ENCODE peak calls at places on chromosome 6, in nine cellular contexts. Z, B, H, F, D, W, A, X and J are unnamed samples.

GRCh38 chr6:154498340-154498934 is 12.0 kb downstream of the CNKSR3 start:
- DNase-seq in F (no peak), D (no peak), X (no peak), A (no peak), B (no peak), Z (peak; percentile 35), W (no peak), H (no peak), J (no peak)

GRCh38 chr6:14754636-14755513 is 491.0 kb upstream of the JARID2 start:
- DNase-seq in F (no peak), A (no peak), B (no peak), X (no peak), Z (no peak), H (no peak), D (no peak), W (no peak), J (no peak)

GRCh38 chr6:132587462-132587861 is 2.1 kb downstream of the TAAR5 start:
- DNase-seq in A (no peak), X (no peak), F (no peak), Z (no peak), D (no peak), W (no peak), B (no peak), H (no peak), J (no peak)

GRCh38 chr6:20954325-20954724 is 420.1 kb downstream of the CDKAL1 start:
- DNase-seq in A (no peak), X (no peak), Z (no peak), W (no peak), D (no peak), F (no peak), H (no peak), B (no peak), J (no peak)

GRCh38 chr6:79538481-79538971 is 1.3 kb upstream of the LCA5 start:
- DNase-seq in X (no peak), B (no peak), Z (peak; percentile 60), H (no peak), F (no peak), W (no peak), A (no peak), D (no peak), J (no peak)

GRCh38 chr6:99013145-99013544 is 65.4 kb upstream of the FBXL4 start:
- DNase-seq in W (no peak), Z (peak; percentile 93), D (peak; percentile 34), X (no peak), B (peak; percentile 95), H (peak; percentile 81), A (no peak), F (no peak), J (peak; percentile 45)

GRCh38 chr6:14121936-14122344 is 4.4 kb downstream of the CD83 start:
- DNase-seq in H (no peak), Z (no peak), W (no peak), X (no peak), A (no peak), D (no peak), B (no peak), F (no peak), J (no peak)

GRCh38 chr6:55100729-55101128 is 73.6 kb upstream of the HCRTR2 start:
- DNase-seq in F (no peak), W (no peak), B (no peak), A (no peak), D (no peak), X (no peak), Z (no peak), H (no peak), J (no peak)

GRCh38 chr6:7129360-7129759 is 21.6 kb downstream of the RREB1 start:
- DNase-seq in D (no peak), W (no peak), A (no peak), F (no peak), Z (no peak), X (no peak), H (no peak), B (no peak), J (no peak)

GRCh38 chr6:34170341-34170740 is 24.5 kb upstream of the GRM4 start:
- DNase-seq in F (no peak), B (no peak), A (no peak), X (no peak), H (no peak), W (no peak), Z (no peak), D (no peak), J (no peak)

GRCh38 chr6:48610846-48611245 is 499.8 kb upstream of the PTCHD4 start:
- DNase-seq in W (no peak), F (no peak), H (no peak), B (no peak), D (no peak), X (no peak), A (no peak), Z (peak; percentile 1), J (no peak)

GRCh38 chr6:1890071-1890470 is 280.4 kb downstream of the FOXC1 start:
- DNase-seq in H (no peak), F (no peak), D (no peak), Z (no peak), A (no peak), W (no peak), B (peak; percentile 66), X (no peak), J (no peak)

GRCh38 chr6:14876778-14877613 is 368.9 kb upstream of the JARID2 start:
- DNase-seq in D (no peak), Z (peak; percentile 86), X (no peak), A (no peak), B (peak; percentile 86), H (peak; percentile 48), F (no peak), W (no peak), J (peak; percentile 45)

GRCh38 chr6:27795697-27796494 is 116.3 kb downstream of the OR2B2 start:
- DNase-seq in A (no peak), B (peak; percentile 92), D (peak; percentile 94), F (no peak), X (no peak), H (peak; percentile 84), W (peak; percentile 36), Z (peak; percentile 84), J (peak; percentile 77)

GRCh38 chr6:20708367-20709124 is 174.3 kb downstream of the CDKAL1 start:
- DNase-seq in W (no peak), F (no peak), D (no peak), H (no peak), A (no peak), Z (no peak), B (peak; percentile 14), X (no peak), J (no peak)

GRCh38 chr6:36904096-36904495 is 18.3 kb downstream of the C6orf89 start:
- DNase-seq in D (no peak), F (no peak), W (no peak), Z (peak; percentile 41), B (no peak), X (no peak), H (no peak), A (no peak), J (no peak)

GRCh38 chr6:31723245-31723979 is at the start of gene MPIG6B:
- DNase-seq in F (no peak), B (no peak), D (no peak), A (peak; percentile 53), W (no peak), X (no peak), H (no peak), Z (no peak), J (no peak)

GRCh38 chr6:16503919-16504554 is 257.2 kb downstream of the ATXN1 start:
- DNase-seq in Z (no peak), H (no peak), F (no peak), D (no peak), W (no peak), X (no peak), A (no peak), B (no peak), J (no peak)
- H3K4me3 ChIP-seq in Z (no peak overlapping the region), H (no peak overlapping the region), F (no peak overlapping the region), D (no peak overlapping the region), W (no peak overlapping the region), X (no peak overlapping the region), A (no peak overlapping the region), B (no peak overlapping the region), J (no peak overlapping the region)

DNA sequence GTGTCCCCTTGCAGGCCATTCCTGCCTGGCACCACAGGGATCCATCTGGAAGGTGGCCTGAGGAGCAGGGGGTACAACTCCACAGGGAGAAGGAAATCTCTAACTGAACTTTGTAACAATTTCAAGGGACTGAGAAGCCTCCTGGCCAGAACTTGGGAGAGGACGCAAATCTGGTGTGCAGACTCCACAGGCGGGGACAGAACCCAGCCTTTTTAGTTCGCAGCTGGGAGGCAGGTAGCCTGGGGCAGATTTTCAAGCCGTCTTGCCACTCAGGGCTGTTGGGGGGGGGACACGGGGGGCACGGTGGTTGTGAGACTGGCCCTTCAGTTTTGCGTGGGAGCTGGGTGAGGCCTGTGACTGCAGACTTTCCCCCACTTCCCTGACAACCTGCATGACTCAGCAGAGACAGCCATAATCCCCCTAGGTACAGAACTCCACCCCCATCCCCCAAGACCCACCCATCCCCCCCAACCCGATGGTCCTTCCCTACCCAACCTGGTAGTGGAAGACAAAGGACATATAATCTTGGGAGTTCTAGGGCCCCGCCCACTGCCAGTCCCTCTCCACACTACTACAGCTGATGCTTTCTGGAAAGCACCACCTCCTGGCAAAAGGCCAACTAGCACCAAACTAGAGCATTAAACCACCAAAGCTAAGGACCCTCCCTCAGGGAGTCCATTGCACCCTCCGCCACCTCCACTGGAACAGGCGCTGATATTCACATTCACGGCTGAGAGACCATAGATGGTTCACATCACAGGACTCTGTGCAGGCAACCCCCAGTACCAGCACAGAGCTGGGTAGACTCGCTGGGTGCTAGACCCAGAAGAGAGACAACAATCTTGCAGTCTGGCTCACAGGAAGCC is 3.0 kb upstream of the HUS1B start:
- DNase-seq in B (no peak), X (no peak), A (no peak), W (no peak), D (no peak), F (no peak), Z (no peak), H (no peak), J (no peak)
- H3K4me3 ChIP-seq in B (no peak overlapping the region), X (no peak overlapping the region), A (no peak overlapping the region), W (no peak overlapping the region), D (no peak overlapping the region), F (no peak overlapping the region), Z (no peak overlapping the region), H (no peak overlapping the region), J (no peak overlapping the region)

GRCh38 chr6:137869781-137870180 is 2.7 kb downstream of the TNFAIP3 start:
- DNase-seq in B (no peak), F (no peak), H (no peak), X (no peak), W (no peak), Z (no peak), A (no peak), D (no peak), J (no peak)
- H3K4me3 ChIP-seq in B (no peak overlapping the region), F (no peak overlapping the region), H (peak overlapping the region; percentile 89), X (peak overlapping the region; percentile 93), W (no peak overlapping the region), Z (no peak overlapping the region), A (peak overlapping the region; percentile 16), D (peak overlapping the region; percentile 9), J (peak overlapping the region; percentile 91)

DNA sequence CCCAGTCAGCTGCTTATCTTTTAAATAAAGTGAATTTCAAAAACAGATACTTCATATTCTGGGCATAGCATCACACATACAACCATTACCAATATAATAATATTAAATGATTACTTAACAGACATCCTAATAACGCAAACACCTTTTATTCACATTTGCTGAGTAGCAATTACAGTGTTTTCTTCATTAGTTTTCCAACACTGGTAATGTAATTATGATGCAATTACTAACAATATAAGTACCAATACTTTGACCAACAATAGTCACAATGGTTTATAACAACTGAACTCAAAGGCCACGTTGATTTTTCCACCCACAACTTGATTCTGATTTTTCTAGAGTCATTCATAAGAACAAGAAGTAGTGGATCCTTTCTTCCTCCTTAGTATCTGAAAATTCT is 104.1 kb downstream of the MYB start:
- DNase-seq in F (no peak), W (no peak), D (no peak), A (no peak), B (no peak), Z (no peak), H (no peak), X (no peak), J (no peak)
- H3K4me3 ChIP-seq in F (no peak overlapping the region), W (no peak overlapping the region), D (no peak overlapping the region), A (no peak overlapping the region), B (no peak overlapping the region), Z (no peak overlapping the region), H (no peak overlapping the region), X (no peak overlapping the region), J (no peak overlapping the region)